ENCODE peak calls at places on chromosomes 11 and 22, in four cellular contexts. N is right lobe of liver, C is body of pancreas, S is GM12891. F is an unnamed sample.

GRCh38 chr11:36469063-36469462 is 41.0 kb downstream of the TRAF6 start:
- DNase-seq in N (no peak), C (no peak), S (no peak), F (no peak)

GRCh38 chr11:70630816-70631623 is 232.7 kb downstream of the CTTN start:
- DNase-seq in N (no peak), C (no peak), S (no peak), F (no peak)

GRCh38 chr11:102081313-102081712 is 28.9 kb upstream of the YAP1 start:
- DNase-seq in N (no peak), C (no peak), S (no peak), F (no peak)

GRCh38 chr11:102703826-102704493 is 1.6 kb downstream of the MMP27 start:
- DNase-seq in N (no peak), C (no peak), S (no peak), F (no peak)

GRCh38 chr22:47456031-47456430 is 693.6 kb downstream of the TBC1D22A start:
- DNase-seq in N (no peak), C (no peak), S (no peak), F (no peak)

GRCh38 chr11:27646051-27646818 is 54.0 kb downstream of the BDNF start:
- DNase-seq in N (no peak), C (no peak), S (no peak), F (no peak)

GRCh38 chr22:44389181-44389580 is 76.4 kb upstream of the SHISAL1 start:
- DNase-seq in N (no peak), C (no peak), S (no peak), F (no peak)

GRCh38 chr11:83026229-83026628 is 45.5 kb downstream of the RAB30 start:
- DNase-seq in N (no peak), C (no peak), S (no peak), F (no peak)

GRCh38 chr22:42811510-42811909 is 45.6 kb downstream of the ARFGAP3 start:
- DNase-seq in N (no peak), C (no peak), S (no peak), F (no peak)

GRCh38 chr11:77074626-77075221 is 8.0 kb downstream of the CAPN5 start:
- DNase-seq in N (peak), C (no peak), S (no peak), F (peak)

GRCh38 chr22:20206709-20207215 is 55.9 kb upstream of the CCDC188 start:
- DNase-seq in N (peak), C (peak), S (no peak), F (no peak)

GRCh38 chr22:19488884-19489843 is 9.4 kb downstream of the CDC45 start:
- DNase-seq in N (no peak), C (peak), S (no peak), F (no peak)

GRCh38 chr11:47565340-47566165 is at the start of gene PTPMT1:
- DNase-seq in N (peak), C (peak), S (peak), F (peak)

GRCh38 chr11:47917643-47918369 is 62.6 kb upstream of the PTPRJ start:
- DNase-seq in N (peak), C (peak), S (no peak), F (peak)

GRCh38 chr11:1557904-1558831 is 13.9 kb downstream of the DUSP8 start:
- DNase-seq in N (no peak), C (peak), S (no peak), F (peak)

GRCh38 chr11:9178716-9179115 is 86.4 kb downstream of the DENND5A start:
- DNase-seq in N (no peak), C (no peak), S (no peak), F (no peak)

GRCh38 chr22:38982008-38982927 is at the start of gene APOBEC3B:
- DNase-seq in N (peak), C (peak), S (peak), F (peak)
- TF ChIP-seq POLR2A in N (peak), C (peak), S (no peak), F (no peak)

GRCh38 chr22:30605449-30606110 is 1.4 kb upstream of the TCN2 start:
- DNase-seq in N (peak), C (peak), S (no peak), F (no peak)
- TF ChIP-seq POLR2A in N (no peak), C (no peak), S (no peak), F (no peak)

GRCh38 chr22:36364255-36365019 is 23.3 kb downstream of the MYH9 start:
- DNase-seq in N (no peak), C (no peak), S (no peak), F (no peak)
- TF ChIP-seq POLR2A in N (no peak), C (no peak), S (no peak), F (no peak)

DNA sequence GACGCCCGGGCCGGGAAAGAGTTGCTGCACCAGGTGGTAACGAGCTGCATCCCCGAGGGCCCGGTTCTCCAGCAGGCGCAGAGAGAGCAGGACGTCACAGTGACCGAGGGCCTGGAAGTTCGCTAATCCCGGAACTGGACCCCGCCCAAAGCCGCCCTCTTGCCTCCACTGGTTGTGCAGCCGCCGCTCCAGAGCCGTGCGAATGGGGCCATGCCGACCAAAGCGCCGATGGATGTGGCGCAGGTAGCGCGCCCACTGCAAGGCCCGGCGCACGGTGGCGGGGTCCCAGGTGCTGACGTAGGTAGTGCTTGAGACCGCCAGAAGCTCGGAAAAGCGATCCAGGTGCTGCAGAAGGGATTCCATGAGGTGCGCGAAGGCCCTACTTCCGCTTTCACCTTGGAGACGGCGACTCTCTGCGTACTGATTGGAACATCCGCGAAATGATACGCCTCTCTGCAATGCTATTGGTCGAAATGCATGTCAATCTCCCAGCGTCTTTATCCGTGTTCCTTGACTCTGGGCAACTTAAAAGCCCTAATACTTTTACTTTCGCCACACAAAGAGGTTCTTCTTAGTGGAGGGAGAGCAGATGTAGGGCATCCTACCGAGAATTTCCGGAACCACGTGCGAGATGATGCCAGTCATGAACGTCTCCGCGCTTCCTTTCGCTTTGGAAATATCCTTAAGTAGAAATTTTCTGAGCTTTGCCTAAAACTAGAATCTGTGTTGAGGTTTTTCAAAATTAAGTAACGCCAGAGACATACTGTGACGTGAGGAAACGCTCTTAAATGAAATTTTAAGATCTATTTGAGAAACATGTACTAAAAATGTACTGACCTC is at the start of gene FANCF:
- DNase-seq in N (peak), C (peak), S (peak), F (peak)
- TF ChIP-seq POLR2A in N (no peak), C (peak), S (peak), F (no peak)